ENCODE peak calls at places on chromosome 17, in five cellular contexts. S is HepG2, B is GM12878, L is K562, P is HCT116. Y is an unnamed sample.

GRCh38 chr17:6352016-6352415 is 82.9 kb downstream of the AIPL1 start:
- DNase-seq in S (no peak), B (no peak), L (no peak), P (no peak), Y (no peak)

GRCh38 chr17:43449470-43450202 is 34.1 kb upstream of the DHX8 start:
- DNase-seq in S (peak; percentile 97), B (no peak), L (no peak), P (no peak), Y (no peak)

GRCh38 chr17:64165347-64165746 is 35.4 kb upstream of the ERN1 start:
- DNase-seq in S (no peak), B (no peak), L (no peak), P (no peak), Y (no peak)

GRCh38 chr17:49015179-49015923 is 18.2 kb downstream of the IGF2BP1 start:
- DNase-seq in S (no peak), B (no peak), L (no peak), P (no peak), Y (peak; percentile 38)

GRCh38 chr17:78124081-78124835 is 4.3 kb downstream of the TMC6 start:
- DNase-seq in S (no peak), B (no peak), L (no peak), P (no peak), Y (no peak)

GRCh38 chr17:32626371-32626770 is 139.6 kb downstream of the CDK5R1 start:
- DNase-seq in S (no peak), B (no peak), L (no peak), P (no peak), Y (no peak)

GRCh38 chr17:77958716-77959215 is 263 bp downstream of the TNRC6C start:
- DNase-seq in S (no peak), B (no peak), L (no peak), P (no peak), Y (no peak)

GRCh38 chr17:8224891-8225812 is 14.8 kb upstream of the AURKB start:
- DNase-seq in S (no peak), B (no peak), L (no peak), P (no peak), Y (no peak)

GRCh38 chr17:81429353-81429774 is 34.1 kb downstream of the BAHCC1 start:
- DNase-seq in S (no peak), B (no peak), L (no peak), P (no peak), Y (no peak)

GRCh38 chr17:64020068-64020766 is at the start of gene ICAM2:
- DNase-seq in S (no peak), B (peak; percentile 90), L (no peak), P (no peak), Y (no peak)

GRCh38 chr17:62381561-62381960 is 1.2 kb downstream of the EFCAB3 start:
- DNase-seq in S (no peak), B (no peak), L (no peak), P (no peak), Y (no peak)

GRCh38 chr17:3852561-3852960 is 6.5 kb upstream of the NCBP3 start:
- DNase-seq in S (no peak), B (no peak), L (no peak), P (no peak), Y (no peak)

GRCh38 chr17:12514596-12514995 is 151.1 kb upstream of the MYOCD start:
- DNase-seq in S (no peak), B (no peak), L (no peak), P (no peak), Y (no peak)

GRCh38 chr17:68567035-68567434 is 34.1 kb downstream of the FAM20A start:
- DNase-seq in S (peak; percentile 71), B (no peak), L (no peak), P (no peak), Y (no peak)

GRCh38 chr17:31997005-31997404 is 10.2 kb upstream of the LRRC37B start:
- DNase-seq in S (no peak), B (no peak), L (no peak), P (no peak), Y (no peak)

GRCh38 chr17:45230787-45231480 is 9.2 kb downstream of the FMNL1 start:
- DNase-seq in S (no peak), B (no peak), L (no peak), P (no peak), Y (no peak)

GRCh38 chr17:7136266-7136877 is 21.8 kb upstream of the ASGR2 start:
- DNase-seq in S (peak; percentile 63), B (peak; percentile 33), L (peak; percentile 67), P (peak; percentile 57), Y (no peak)

GRCh38 chr17:70352834-70353233 is 183.5 kb downstream of the KCNJ2 start:
- DNase-seq in S (no peak), B (no peak), L (no peak), P (no peak), Y (no peak)

GRCh38 chr17:76275382-76276068 is 10.4 kb downstream of the UBALD2 start:
- DNase-seq in S (no peak), B (no peak), L (no peak), P (no peak), Y (no peak)

GRCh38 chr17:13540546-13540945 is 61.2 kb downstream of the HS3ST3A1 start:
- DNase-seq in S (no peak), B (no peak), L (no peak), P (no peak), Y (no peak)

GRCh38 chr17:58535431-58535830 is 21.0 kb upstream of the MTMR4 start:
- DNase-seq in S (peak; percentile 81), B (no peak), L (no peak), P (peak; percentile 56), Y (no peak)

GRCh38 chr17:73772107-73772705 is 128.0 kb upstream of the SDK2 start:
- DNase-seq in S (no peak), B (no peak), L (no peak), P (no peak), Y (no peak)
- TF ChIP-seq SRF in S (no peak), B (no peak), L (no peak), P (no peak), Y (no peak)

GRCh38 chr17:9643611-9644010 is 1.7 kb upstream of the USP43 start:
- DNase-seq in S (no peak), B (no peak), L (no peak), P (no peak), Y (no peak)
- TF ChIP-seq SRF in S (no peak), B (no peak), L (no peak), P (no peak), Y (no peak)

GRCh38 chr17:36118477-36119353 is 15.1 kb downstream of the CCL4 start:
- DNase-seq in S (no peak), B (no peak), L (no peak), P (no peak), Y (no peak)
- TF ChIP-seq SRF in S (no peak), B (no peak), L (no peak), P (no peak), Y (no peak)

GRCh38 chr17:79377230-79377790 is 233.5 kb downstream of the RBFOX3 start:
- DNase-seq in S (no peak), B (no peak), L (no peak), P (no peak), Y (no peak)
- TF ChIP-seq SRF in S (no peak), B (no peak), L (no peak), P (no peak), Y (no peak)

GRCh38 chr17:72189781-72190593 is 69.2 kb downstream of the SOX9 start:
- DNase-seq in S (no peak), B (no peak), L (no peak), P (no peak), Y (no peak)

GRCh38 chr17:72188801-72189200 is 68.0 kb downstream of the SOX9 start:
- DNase-seq in S (no peak), B (no peak), L (no peak), P (no peak), Y (no peak)

GRCh38 chr17:72185571-72185970 is 64.8 kb downstream of the SOX9 start:
- DNase-seq in S (no peak), B (no peak), L (no peak), P (no peak), Y (no peak)

GRCh38 chr17:72184805-72185204 is 64.0 kb downstream of the SOX9 start:
- DNase-seq in S (no peak), B (no peak), L (no peak), P (no peak), Y (no peak)

GRCh38 chr17:72187544-72187943 is 66.7 kb downstream of the SOX9 start:
- DNase-seq in S (no peak), B (no peak), L (no peak), P (no peak), Y (no peak)
- TF ChIP-seq SRF in S (no peak), B (no peak), L (no peak), P (no peak), Y (no peak)

GRCh38 chr17:41415833-41416335 is 8.5 kb downstream of the KRT37 start:
- DNase-seq in S (peak; percentile 93), B (no peak), L (no peak), P (no peak), Y (no peak)
- TF ChIP-seq SRF in S (no peak), B (no peak), L (no peak), P (no peak), Y (no peak)

GRCh38 chr17:38379448-38379847 is 27.8 kb downstream of the SOCS7 start:
- DNase-seq in S (no peak), B (no peak), L (no peak), P (no peak), Y (no peak)
- TF ChIP-seq SRF in S (no peak), B (no peak), L (no peak), P (no peak), Y (no peak)

GRCh38 chr17:60106377-60107059 is 27.8 kb upstream of the HEATR6 start:
- DNase-seq in S (no peak), B (no peak), L (no peak), P (no peak), Y (no peak)
- TF ChIP-seq SRF in S (no peak), B (no peak), L (no peak), P (no peak), Y (no peak)

GRCh38 chr17:30093463-30094147 is 23.0 kb upstream of the NSRP1 start:
- DNase-seq in S (peak; percentile 49), B (peak; percentile 32), L (peak; percentile 78), P (peak; percentile 54), Y (no peak)
- TF ChIP-seq SRF in S (no peak), B (no peak), L (no peak), P (no peak), Y (no peak)

Y was measured in H1.